ENCODE peak calls at places on chromosomes 6 and 20, in six cellular contexts. J, V, M, O, E and W are unnamed samples.
A peak's percentile ranks its signal among the peaks of the same experiment; 100 is the strongest.

GRCh38 chr6:54107470-54107869 is 3.8 kb upstream of the MLIP start:
- DNase-seq in J (no peak), V (no peak), M (no peak), O (no peak), E (no peak), W (no peak)

GRCh38 chr20:46402236-46402886 is 4.1 kb downstream of the ELMO2 start:
- DNase-seq in J (no peak), V (no peak), M (no peak), O (no peak), E (no peak), W (no peak)

GRCh38 chr6:46704562-46704961 is 16.9 kb downstream of the TDRD6 start:
- DNase-seq in J (no peak), V (no peak), M (peak; percentile 47), O (peak; percentile 44), E (no peak), W (no peak)

GRCh38 chr6:80457044-80457933 is 350.8 kb downstream of the BCKDHB start:
- DNase-seq in J (peak; percentile 68), V (peak; percentile 67), M (no peak), O (peak; percentile 38), E (no peak), W (no peak)

GRCh38 chr6:17212541-17213371 is 68.4 kb upstream of the RBM24 start:
- DNase-seq in J (peak; percentile 25), V (no peak), M (no peak), O (no peak), E (no peak), W (no peak)

GRCh38 chr6:125104425-125104824 is 49.1 kb upstream of the TPD52L1 start:
- DNase-seq in J (no peak), V (no peak), M (no peak), O (no peak), E (no peak), W (no peak)

GRCh38 chr6:81753709-81754678 is 1.5 kb upstream of the TENT5A start:
- DNase-seq in J (peak; percentile 89), V (peak; percentile 87), M (no peak), O (peak; percentile 34), E (peak; percentile 88), W (peak; percentile 57)

GRCh38 chr6:5135783-5136376 is 50.7 kb downstream of the PPP1R3G start:
- DNase-seq in J (no peak), V (no peak), M (peak; percentile 58), O (peak; percentile 27), E (no peak), W (peak; percentile 8)

GRCh38 chr6:1396952-1397868 is 7.8 kb downstream of the FOXF2 start:
- DNase-seq in J (peak; percentile 55), V (no peak), M (peak; percentile 65), O (peak; percentile 54), E (no peak), W (peak; percentile 16)

GRCh38 chr6:29651413-29652197 is 5.3 kb upstream of the MOG start:
- DNase-seq in J (no peak), V (no peak), M (peak; percentile 55), O (peak; percentile 38), E (no peak), W (no peak)

DNA sequence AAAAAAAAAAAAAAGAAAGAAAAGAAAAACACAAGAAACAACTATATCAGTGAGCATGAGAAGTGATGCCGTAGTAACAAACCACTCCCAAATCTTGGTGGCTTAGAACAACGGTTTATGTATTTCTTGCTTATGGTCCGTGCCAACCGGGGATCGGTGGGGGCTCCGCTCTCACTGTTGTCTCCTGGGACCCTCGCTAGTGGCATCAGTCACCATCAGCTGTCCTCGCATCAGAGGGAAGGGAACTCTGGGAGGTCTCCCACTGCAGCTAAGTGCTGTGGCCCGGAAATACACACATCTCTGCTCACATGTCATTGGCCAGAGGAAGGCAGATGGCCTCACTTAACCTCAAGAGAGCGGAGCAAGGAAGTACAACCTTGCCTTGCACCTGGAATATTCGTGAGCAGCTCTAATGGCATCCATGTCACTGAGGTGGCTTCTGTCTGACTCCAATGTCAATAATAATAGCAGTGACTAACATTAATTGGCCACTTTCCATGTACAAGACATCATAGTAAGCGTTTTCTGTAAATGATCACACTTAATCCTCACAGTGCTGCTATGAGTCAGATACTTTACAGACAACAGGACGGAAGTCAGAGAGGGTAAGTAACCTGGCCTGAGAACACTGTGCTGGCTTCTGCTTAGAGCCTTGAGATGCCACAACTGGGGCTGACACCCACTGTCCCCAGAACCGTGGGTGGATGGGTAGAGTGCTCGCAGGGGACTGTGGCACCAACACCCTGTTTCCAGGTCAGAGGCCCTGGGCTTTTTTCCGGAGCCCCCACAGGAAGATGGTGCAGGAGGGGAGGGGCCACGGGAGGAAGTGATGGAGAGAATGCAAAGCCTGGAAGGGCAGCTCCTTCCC is 5.9 kb downstream of the LHFPL5 start:
- DNase-seq in J (no peak), V (no peak), M (no peak), O (peak; percentile 76), E (no peak), W (no peak)
- H3K27ac ChIP-seq in J (no peak overlapping the region), V (peak overlapping the region; percentile 32), M (no peak overlapping the region), O (peak overlapping the region; percentile 65), E (no peak overlapping the region), W (no peak overlapping the region)

GRCh38 chr6:111556004-111556403 is 49.7 kb downstream of the TRAF3IP2 start:
- DNase-seq in J (no peak), V (no peak), M (no peak), O (no peak), E (no peak), W (no peak)
- H3K27ac ChIP-seq in J (peak overlapping the region; percentile 68), V (peak overlapping the region; percentile 61), M (no peak overlapping the region), O (no peak overlapping the region), E (no peak overlapping the region), W (no peak overlapping the region)

DNA sequence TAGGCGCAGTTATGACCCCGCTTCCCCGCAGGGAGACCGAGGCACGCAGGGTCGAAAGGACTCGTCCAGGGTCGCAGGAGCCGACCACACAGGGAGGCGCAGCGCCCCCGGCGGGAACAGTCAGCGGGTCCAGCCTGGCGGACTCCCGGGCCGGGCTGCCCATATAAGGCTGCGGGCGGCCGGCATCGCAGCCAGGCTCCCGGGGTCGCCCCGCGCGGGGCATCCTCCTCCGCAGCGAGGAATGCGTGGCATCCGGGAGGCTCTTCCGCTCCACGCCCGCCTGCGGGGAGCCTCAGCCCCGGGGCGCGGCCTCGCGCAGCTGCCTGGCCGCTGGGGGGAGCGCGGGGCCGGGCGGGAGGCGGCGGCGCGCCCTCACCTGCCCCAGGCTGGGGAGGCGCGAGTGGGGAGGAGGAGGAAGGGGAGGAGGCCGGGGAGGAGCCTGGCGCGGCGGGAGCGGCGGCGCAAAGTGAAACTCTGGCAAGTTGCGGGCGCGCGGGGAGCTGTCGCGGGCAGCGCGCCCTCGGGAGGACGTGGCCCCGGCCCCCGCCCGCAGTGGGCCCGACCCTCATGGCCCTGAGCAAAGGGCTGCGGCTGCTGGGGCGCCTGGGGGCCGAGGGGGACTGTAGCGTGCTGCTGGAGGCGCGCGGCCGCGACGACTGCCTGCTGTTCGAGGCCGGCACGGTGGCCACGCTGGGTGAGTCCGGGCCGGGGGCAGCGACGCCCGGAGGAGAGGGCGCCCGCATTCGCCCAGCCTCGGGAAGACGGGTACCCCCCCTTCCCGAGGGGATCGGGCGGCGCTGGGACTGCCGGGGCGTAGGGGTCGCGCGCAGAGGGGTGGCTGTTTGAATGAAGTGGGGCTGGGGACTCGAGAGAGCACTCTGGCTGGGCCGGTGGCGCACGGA is at the start of gene SYNJ2:
- DNase-seq in J (peak; percentile 78), V (peak; percentile 82), M (no peak), O (no peak), E (peak; percentile 94), W (peak; percentile 73)
- H3K27ac ChIP-seq in J (peak within 1 kb of the TSS; percentile 78), V (peak within 1 kb of the TSS; percentile 79), M (no peak within 1 kb of the TSS), O (peak within 1 kb of the TSS; percentile 55), E (peak within 1 kb of the TSS; percentile 90), W (peak within 1 kb of the TSS; percentile 73)

DNA sequence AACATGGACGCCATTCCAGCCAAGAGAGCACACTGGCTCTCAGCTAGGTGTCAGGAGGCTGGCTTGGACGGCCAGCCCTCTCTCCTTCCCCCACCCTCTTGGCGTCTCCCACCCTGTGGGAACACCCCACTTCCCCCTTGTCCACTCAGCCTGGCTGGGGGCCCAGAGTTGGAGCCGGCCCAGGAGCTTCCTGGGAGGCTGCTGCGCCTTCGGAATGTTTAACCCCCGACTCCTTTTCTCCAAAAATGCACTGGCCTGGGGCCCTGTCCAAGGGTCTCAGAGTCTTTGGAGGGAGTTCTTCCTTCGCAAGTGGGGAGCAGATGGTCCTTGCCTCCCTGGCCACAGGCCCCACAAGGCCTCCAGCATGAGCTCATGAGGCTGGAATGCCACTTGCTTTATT is 4.1 kb downstream of the ADAM33 start:
- DNase-seq in J (peak; percentile 41), V (no peak), M (no peak), O (no peak), E (no peak), W (no peak)
- H3K27ac ChIP-seq in J (peak overlapping the region; percentile 83), V (peak overlapping the region; percentile 80), M (no peak overlapping the region), O (no peak overlapping the region), E (peak overlapping the region; percentile 64), W (no peak overlapping the region)

GRCh38 chr20:56358600-56359211 is at the start of gene FAM210B:
- DNase-seq in J (peak; percentile 88), V (peak; percentile 79), M (peak; percentile 82), O (peak; percentile 73), E (peak; percentile 91), W (peak; percentile 73)

GRCh38 chr20:56360899-56361199 is 2.1 kb downstream of the FAM210B start:
- DNase-seq in J (no peak), V (no peak), M (no peak), O (no peak), E (no peak), W (no peak)

GRCh38 chr20:56359212-56360132 is 698 bp downstream of the FAM210B start:
- DNase-seq in J (peak; percentile 46), V (peak; percentile 58), M (no peak), O (no peak), E (peak; percentile 65), W (no peak)

GRCh38 chr20:56361888-56362287 is 3.1 kb downstream of the FAM210B start:
- DNase-seq in J (no peak), V (no peak), M (no peak), O (no peak), E (no peak), W (no peak)

DNA sequence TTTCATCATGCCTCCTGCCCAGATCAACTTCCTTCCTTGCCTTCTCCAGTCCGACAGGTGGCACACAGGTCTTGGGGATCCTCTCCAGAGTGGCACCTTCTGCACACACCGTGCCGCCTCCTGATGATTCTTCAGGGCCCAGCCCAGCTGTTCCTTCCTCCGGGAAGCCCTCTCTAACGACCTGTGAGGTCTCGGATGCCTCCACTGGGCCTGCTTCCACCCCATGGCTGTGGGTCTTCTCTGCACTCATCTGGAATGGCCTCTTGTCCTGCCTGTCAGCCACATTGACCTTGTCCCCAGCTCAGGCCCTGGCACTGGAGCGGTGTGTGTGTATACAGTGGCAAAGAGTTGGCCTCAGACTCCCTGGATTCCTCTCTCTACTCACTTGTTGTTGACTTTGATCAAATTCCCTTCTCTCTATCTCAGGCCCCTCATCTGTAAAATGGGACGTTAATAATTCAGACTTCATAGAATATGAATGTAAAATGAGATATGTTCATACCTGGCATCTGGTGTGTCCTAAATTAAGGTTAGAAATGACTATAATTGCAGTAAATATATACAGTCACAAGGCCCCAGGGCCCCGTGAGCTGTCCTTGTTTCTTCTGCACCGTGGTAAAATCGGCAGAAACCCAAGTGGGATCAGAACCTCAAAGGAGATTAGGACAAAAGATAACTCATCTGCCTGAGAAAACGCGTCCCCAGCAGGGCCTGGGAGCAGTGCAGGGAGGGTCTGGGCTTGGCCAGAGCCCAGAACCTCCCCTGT is 1.5 kb downstream of the FAM210B start:
- DNase-seq in J (no peak), V (no peak), M (no peak), O (no peak), E (no peak), W (no peak)
- H3K27ac ChIP-seq in J (peak overlapping the region; percentile 94), V (peak overlapping the region; percentile 89), M (no peak overlapping the region), O (no peak overlapping the region), E (no peak overlapping the region), W (no peak overlapping the region)